ENCODE peak calls at places on chromosomes 7 and 10, in four cellular contexts. One of them, this sample, is unnamed.

GRCh38 chr10:71075066-71075758 is 137.2 kb upstream of the UNC5B start:
- DNase-seq in RWPE2: peak
- DNase-seq in lower leg skin: peak
- DNase-seq in pancreas: no peak
- DNase-seq in this sample: no peak

GRCh38 chr7:11104578-11104977 is 130.9 kb downstream of the PHF14 start:
- DNase-seq in lower leg skin: no peak
- DNase-seq in RWPE2: no peak
- DNase-seq in pancreas: no peak
- DNase-seq in this sample: no peak

GRCh38 chr7:5367661-5368060 is 56.0 kb downstream of the TNRC18 start:
- DNase-seq in lower leg skin: no peak
- DNase-seq in RWPE2: no peak
- DNase-seq in pancreas: no peak
- DNase-seq in this sample: no peak

GRCh38 chr7:389911-390601 is 100.1 kb downstream of the FOXL3 start:
- DNase-seq in pancreas: peak
- DNase-seq in lower leg skin: peak
- DNase-seq in RWPE2: peak
- DNase-seq in this sample: peak

GRCh38 chr10:13949844-13950542 is 363.2 kb downstream of the PRPF18 start:
- DNase-seq in RWPE2: no peak
- DNase-seq in pancreas: no peak
- DNase-seq in lower leg skin: peak
- DNase-seq in this sample: no peak

GRCh38 chr7:88928266-88928665 is 132.7 kb upstream of the TEX47 start:
- DNase-seq in RWPE2: no peak
- DNase-seq in pancreas: no peak
- DNase-seq in lower leg skin: no peak
- DNase-seq in this sample: no peak

GRCh38 chr7:2927592-2927991 is 83.5 kb upstream of the GNA12 start:
- DNase-seq in lower leg skin: peak
- DNase-seq in RWPE2: peak
- DNase-seq in pancreas: no peak
- DNase-seq in this sample: peak

GRCh38 chr7:142176901-142177300 is 65.4 kb downstream of the MGAM2 start:
- DNase-seq in pancreas: no peak
- DNase-seq in RWPE2: no peak
- DNase-seq in lower leg skin: no peak
- DNase-seq in this sample: no peak

GRCh38 chr10:21673668-21674067 is 139.6 kb downstream of the MLLT10 start:
- DNase-seq in RWPE2: no peak
- DNase-seq in lower leg skin: no peak
- DNase-seq in pancreas: no peak
- DNase-seq in this sample: no peak

GRCh38 chr10:110919971-110920881 is 822 bp downstream of the SHOC2 start:
- DNase-seq in pancreas: peak
- DNase-seq in lower leg skin: peak
- DNase-seq in RWPE2: no peak
- DNase-seq in this sample: no peak

GRCh38 chr7:106062006-106062405 is 50.1 kb downstream of the SYPL1 start:
- DNase-seq in lower leg skin: peak
- DNase-seq in pancreas: no peak
- DNase-seq in RWPE2: no peak
- DNase-seq in this sample: no peak

GRCh38 chr10:5070648-5071410 is 23.4 kb upstream of the AKR1C3 start:
- DNase-seq in lower leg skin: no peak
- DNase-seq in RWPE2: no peak
- DNase-seq in pancreas: no peak
- DNase-seq in this sample: no peak
- H3K4me3 ChIP-seq in lower leg skin: no peak
- H3K4me3 ChIP-seq in RWPE2: no peak
- H3K4me3 ChIP-seq in pancreas: no peak
- H3K4me3 ChIP-seq in this sample: no peak

GRCh38 chr10:96718304-96718990 is 1.9 kb downstream of the PIK3AP1 start:
- DNase-seq in RWPE2: no peak
- DNase-seq in pancreas: no peak
- DNase-seq in lower leg skin: no peak
- DNase-seq in this sample: no peak

GRCh38 chr10:96720422-96721206 is at the start of gene PIK3AP1:
- DNase-seq in pancreas: peak
- DNase-seq in lower leg skin: peak
- DNase-seq in RWPE2: no peak
- DNase-seq in this sample: no peak

GRCh38 chr10:96721207-96721572 is 876 bp upstream of the PIK3AP1 start:
- DNase-seq in lower leg skin: peak
- DNase-seq in pancreas: no peak
- DNase-seq in RWPE2: no peak
- DNase-seq in this sample: no peak

GRCh38 chr10:96719850-96720421 is 378 bp downstream of the PIK3AP1 start:
- DNase-seq in RWPE2: no peak
- DNase-seq in pancreas: peak
- DNase-seq in lower leg skin: peak
- DNase-seq in this sample: peak

GRCh38 chr10:96719205-96719604 is 1.1 kb downstream of the PIK3AP1 start:
- DNase-seq in lower leg skin: no peak
- DNase-seq in RWPE2: no peak
- DNase-seq in pancreas: no peak
- DNase-seq in this sample: no peak
- H3K4me3 ChIP-seq in lower leg skin: no peak
- H3K4me3 ChIP-seq in RWPE2: no peak
- H3K4me3 ChIP-seq in pancreas: peak
- H3K4me3 ChIP-seq in this sample: no peak

DNA sequence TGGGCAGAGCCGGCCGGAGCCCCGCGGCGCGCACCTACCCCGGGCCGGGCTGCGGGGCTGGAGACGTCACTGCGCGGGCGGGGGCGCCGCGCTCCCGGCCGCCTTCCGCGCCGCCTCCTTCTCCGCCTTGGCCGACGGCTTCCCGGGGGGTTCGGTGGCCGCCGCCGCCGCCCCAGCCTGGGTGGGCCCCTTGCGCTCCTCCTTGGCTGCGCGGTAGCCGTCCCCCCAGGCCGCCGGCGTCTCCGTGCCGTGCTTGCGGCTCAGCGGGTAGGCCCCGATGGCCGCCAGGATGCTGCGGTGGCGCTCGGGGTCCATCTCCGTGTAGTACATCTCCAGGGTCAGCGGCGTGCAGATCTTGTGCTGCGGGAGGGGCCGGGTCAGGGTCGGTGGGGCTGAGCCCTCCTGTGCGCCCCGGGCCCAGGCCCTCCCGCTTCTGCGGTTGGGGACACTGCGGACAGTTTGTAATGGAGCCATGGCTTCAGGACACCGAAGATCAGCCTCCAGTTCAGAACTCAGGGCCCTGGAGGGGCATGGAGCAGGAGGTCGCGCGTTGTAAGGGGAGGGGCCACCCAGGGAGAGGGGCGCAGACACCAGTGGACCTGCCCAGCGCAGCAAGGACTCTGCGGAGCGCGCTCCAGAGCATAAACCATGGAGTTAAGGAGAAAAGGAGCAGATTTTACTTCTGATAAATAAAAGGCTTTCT is 10.8 kb downstream of the CALY start:
- DNase-seq in pancreas: no peak
- DNase-seq in RWPE2: peak
- DNase-seq in lower leg skin: no peak
- DNase-seq in this sample: no peak
- H3K4me3 ChIP-seq in pancreas: no peak
- H3K4me3 ChIP-seq in RWPE2: peak
- H3K4me3 ChIP-seq in lower leg skin: peak
- H3K4me3 ChIP-seq in this sample: peak

DNA sequence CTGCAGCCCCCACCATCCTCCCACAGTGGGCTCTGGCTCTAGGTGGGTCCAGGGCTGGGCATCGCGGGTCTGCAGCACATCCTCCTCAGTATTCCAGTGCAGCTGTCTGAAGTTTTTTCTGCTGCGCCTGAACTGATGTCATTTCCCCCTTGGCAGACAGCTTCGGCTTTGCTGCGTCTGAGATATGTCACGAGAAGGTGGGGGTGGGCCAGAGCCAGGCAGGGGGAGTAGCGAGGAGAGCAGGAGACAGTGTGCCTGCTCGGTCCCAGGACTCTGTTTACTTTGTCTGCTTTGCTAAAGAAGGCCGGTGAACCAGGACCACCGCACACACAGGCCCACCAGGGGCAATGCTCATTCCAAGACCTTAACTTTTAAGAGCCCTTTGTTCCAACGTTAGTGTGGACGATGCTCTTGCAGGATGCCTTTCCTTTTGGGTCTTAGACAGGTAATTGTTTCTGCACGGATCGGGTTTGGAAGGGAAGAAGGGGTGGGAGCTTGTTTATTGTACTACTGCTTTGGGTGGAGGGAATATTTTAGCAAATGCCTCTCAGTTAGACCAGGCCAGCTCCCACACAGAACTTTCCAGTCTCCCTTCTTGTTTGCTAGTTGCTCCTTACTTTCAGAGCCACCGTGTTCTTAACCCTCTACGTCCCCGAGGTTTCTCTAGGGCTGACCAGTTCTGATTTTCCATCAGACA is 32.4 kb downstream of the WBP1L start:
- DNase-seq in pancreas: no peak
- DNase-seq in lower leg skin: peak
- DNase-seq in RWPE2: no peak
- DNase-seq in this sample: peak
- H3K4me3 ChIP-seq in pancreas: no peak
- H3K4me3 ChIP-seq in lower leg skin: no peak
- H3K4me3 ChIP-seq in RWPE2: peak
- H3K4me3 ChIP-seq in this sample: peak

GRCh38 chr10:92284112-92284704 is 6.7 kb downstream of the CPEB3 start:
- DNase-seq in pancreas: no peak
- DNase-seq in lower leg skin: no peak
- DNase-seq in RWPE2: no peak
- DNase-seq in this sample: no peak
- H3K4me3 ChIP-seq in pancreas: no peak
- H3K4me3 ChIP-seq in lower leg skin: no peak
- H3K4me3 ChIP-seq in RWPE2: no peak
- H3K4me3 ChIP-seq in this sample: peak

GRCh38 chr7:98619450-98620321 is 2.6 kb downstream of the NPTX2 start:
- DNase-seq in RWPE2: no peak
- DNase-seq in pancreas: peak
- DNase-seq in lower leg skin: no peak
- DNase-seq in this sample: no peak
- H3K4me3 ChIP-seq in RWPE2: no peak
- H3K4me3 ChIP-seq in pancreas: no peak
- H3K4me3 ChIP-seq in lower leg skin: no peak
- H3K4me3 ChIP-seq in this sample: peak

GRCh38 chr7:7719235-7719634 is 828 bp upstream of the RPA3 start:
- DNase-seq in pancreas: no peak
- DNase-seq in RWPE2: no peak
- DNase-seq in lower leg skin: no peak
- DNase-seq in this sample: no peak

GRCh38 chr7:7720193-7720592 is 1.8 kb upstream of the RPA3 start:
- DNase-seq in lower leg skin: no peak
- DNase-seq in pancreas: no peak
- DNase-seq in RWPE2: no peak
- DNase-seq in this sample: no peak

GRCh38 chr7:7718461-7718860 is at the start of gene RPA3:
- DNase-seq in lower leg skin: no peak
- DNase-seq in RWPE2: no peak
- DNase-seq in pancreas: no peak
- DNase-seq in this sample: no peak

DNA sequence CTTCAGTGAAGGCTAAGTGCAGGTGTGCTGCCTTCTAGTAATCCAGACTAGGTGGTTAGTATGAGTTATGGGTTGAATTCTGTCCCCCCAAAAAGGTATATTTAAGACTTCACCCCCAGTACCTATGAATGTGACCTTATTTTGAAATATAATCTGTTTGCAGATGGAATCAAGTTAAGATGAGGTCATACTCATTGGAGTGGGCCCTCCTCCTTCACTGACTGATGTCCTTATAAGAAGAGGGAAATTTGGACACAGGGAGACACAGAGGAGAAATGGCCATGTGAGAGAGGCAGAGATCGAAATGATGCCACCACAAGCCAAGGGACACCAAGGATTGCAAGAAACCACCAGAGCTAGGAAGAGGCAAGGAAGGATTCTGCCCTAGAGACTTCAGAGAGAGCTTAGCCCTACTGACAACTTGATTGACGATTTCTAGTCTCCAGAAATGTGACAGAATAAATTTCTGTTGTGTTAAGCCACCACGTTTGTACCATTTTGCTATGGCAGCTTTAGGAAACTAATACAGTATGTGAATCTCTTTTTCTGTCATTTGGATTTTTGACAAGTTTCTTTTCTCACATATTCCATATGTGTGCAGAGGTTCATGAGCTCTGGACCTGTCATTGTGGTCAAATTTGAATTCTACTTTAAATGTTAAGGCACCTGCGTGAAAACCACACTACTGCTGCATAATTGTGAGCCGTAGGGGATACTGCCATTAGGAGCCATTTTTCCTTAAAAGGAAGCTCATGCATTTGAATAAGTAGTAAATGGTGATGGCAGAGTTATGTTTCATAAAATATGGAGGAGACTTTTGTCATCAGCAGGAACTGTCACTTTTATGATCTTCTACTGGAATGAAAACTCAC is 2.6 kb upstream of the RPA3 start:
- DNase-seq in RWPE2: no peak
- DNase-seq in lower leg skin: no peak
- DNase-seq in pancreas: no peak
- DNase-seq in this sample: no peak
- H3K4me3 ChIP-seq in RWPE2: no peak
- H3K4me3 ChIP-seq in lower leg skin: no peak
- H3K4me3 ChIP-seq in pancreas: no peak
- H3K4me3 ChIP-seq in this sample: no peak

DNA sequence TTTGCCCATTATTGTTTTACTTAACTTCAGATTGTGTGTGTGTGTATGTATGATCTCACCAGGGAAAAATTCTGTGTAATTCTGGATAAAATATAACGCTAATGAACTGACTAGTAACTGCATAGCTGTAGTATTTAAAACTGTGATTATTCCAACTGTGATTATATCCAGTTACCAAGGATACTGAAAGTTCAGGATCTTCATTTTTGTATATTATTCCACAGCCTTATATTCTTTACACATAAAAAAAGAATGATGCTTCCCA is 2.9 kb downstream of the TWIST1 start:
- DNase-seq in lower leg skin: no peak
- DNase-seq in RWPE2: no peak
- DNase-seq in pancreas: no peak
- DNase-seq in this sample: no peak
- H3K4me3 ChIP-seq in lower leg skin: no peak
- H3K4me3 ChIP-seq in RWPE2: peak
- H3K4me3 ChIP-seq in pancreas: no peak
- H3K4me3 ChIP-seq in this sample: no peak

This sample was measured in dorsolateral prefrontal cortex.